ENCODE peak calls at places on chromosomes 4 and X, in four cellular contexts. B is endothelial cell, O is kidney epithelial cell, Z is HCT116. N is an unnamed sample.
A peak's percentile ranks its signal among the peaks of the same experiment; 100 is the strongest.

GRCh38 chr4:21991050-21991449 is 42.5 kb upstream of the KCNIP4 start:
- DNase-seq in Z (no peak), B (no peak), O (no peak), N (no peak)

GRCh38 chr4:11632015-11632414 is 203.3 kb upstream of the HS3ST1 start:
- DNase-seq in B (no peak), O (no peak), Z (no peak), N (no peak)

GRCh38 chr4:7254736-7255487 is 62.6 kb downstream of the SORCS2 start:
- DNase-seq in B (no peak), O (no peak), Z (no peak), N (no peak)

GRCh38 chrX:104165894-104166734 is at the start of gene FAM199X:
- DNase-seq in Z (peak; percentile 73), O (peak; percentile 35), B (peak; percentile 83), N (peak; percentile 76)

GRCh38 chr4:99024481-99025275 is 29.2 kb downstream of the METAP1 start:
- DNase-seq in B (no peak), O (no peak), Z (no peak), N (no peak)

GRCh38 chr4:114782842-114783595 is 184.4 kb downstream of the UGT8 start:
- DNase-seq in B (no peak), O (no peak), Z (no peak), N (no peak)

GRCh38 chr4:93731448-93731847 is 97.1 kb upstream of the ATOH1 start:
- DNase-seq in O (no peak), B (no peak), Z (no peak), N (no peak)

GRCh38 chr4:138659041-138659565 is 356.5 kb upstream of the NOCT start:
- DNase-seq in Z (no peak), B (no peak), O (no peak), N (no peak)

GRCh38 chr4:140633951-140634350 is 65.2 kb upstream of the UCP1 start:
- DNase-seq in O (no peak), B (no peak), Z (no peak), N (no peak)

GRCh38 chr4:88809561-88810219 is 112.1 kb upstream of the NAP1L5 start:
- DNase-seq in O (no peak), B (no peak), Z (no peak), N (no peak)

GRCh38 chr4:131609039-131609438 is 1540.1 kb upstream of the PCDH10 start:
- DNase-seq in O (no peak), Z (no peak), B (no peak), N (no peak)

GRCh38 chr4:103498161-103499070 is 221.4 kb downstream of the TACR3 start:
- DNase-seq in B (no peak), O (peak; percentile 26), Z (no peak), N (no peak)

GRCh38 chr4:103493450-103494159 is 226.2 kb downstream of the TACR3 start:
- DNase-seq in O (no peak), Z (no peak), B (no peak), N (no peak)

GRCh38 chr4:103496800-103497199 is 223.0 kb downstream of the TACR3 start:
- DNase-seq in O (peak; percentile 2), B (no peak), Z (no peak), N (no peak)

GRCh38 chr4:103497692-103498091 is 222.1 kb downstream of the TACR3 start:
- DNase-seq in B (no peak), O (no peak), Z (no peak), N (no peak)

GRCh38 chr4:103499094-103499493 is 220.7 kb downstream of the TACR3 start:
- DNase-seq in Z (no peak), B (no peak), O (no peak), N (no peak)
- TF ChIP-seq CTCF in Z (peak; percentile 50), B (no peak), O (no peak), N (no peak)

GRCh38 chrX:68146054-68146453 is 287.2 kb downstream of the OPHN1 start:
- DNase-seq in B (no peak), O (peak; percentile 5), Z (peak; percentile 10), N (peak; percentile 11)
- TF ChIP-seq CTCF in B (no peak), O (peak; percentile 25), Z (peak; percentile 29), N (peak; percentile 54)

DNA sequence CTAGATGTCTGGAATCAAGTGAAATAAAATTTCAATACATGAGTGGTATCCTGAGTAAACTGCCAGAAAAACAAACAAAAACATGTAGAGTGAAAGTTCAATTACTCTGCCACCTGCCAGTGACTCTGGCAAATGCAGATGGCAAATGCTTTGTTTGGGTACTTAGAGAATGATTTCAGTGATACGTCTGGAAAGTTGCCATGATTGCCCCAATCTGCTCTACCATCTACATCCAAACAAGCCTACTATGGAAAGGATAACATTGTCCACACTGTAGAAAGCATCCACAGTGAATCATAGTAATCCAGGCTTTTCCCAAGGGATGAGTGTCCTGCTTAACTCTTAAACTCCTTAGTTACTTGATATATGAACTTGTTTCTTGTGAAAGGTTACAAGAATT is 3.4 kb downstream of the SPATA4 start:
- DNase-seq in O (no peak), B (no peak), Z (no peak), N (no peak)
- TF ChIP-seq CTCF in O (no peak), B (no peak), Z (peak; percentile 27), N (peak; percentile 60)

GRCh38 chrX:425056-425455 is 38.3 kb upstream of the PPP2R3B start:
- DNase-seq in B (no peak), Z (no peak), O (no peak), N (no peak)

GRCh38 chrX:429266-429825 is 42.6 kb upstream of the PPP2R3B start:
- DNase-seq in Z (no peak), B (no peak), O (no peak), N (no peak)

GRCh38 chrX:426881-427280 is 40.2 kb upstream of the PPP2R3B start:
- DNase-seq in Z (no peak), O (no peak), B (no peak), N (no peak)

GRCh38 chrX:431032-431431 is 44.3 kb upstream of the PPP2R3B start:
- DNase-seq in O (no peak), B (no peak), Z (no peak), N (no peak)

GRCh38 chrX:427812-428725 is 41.4 kb upstream of the PPP2R3B start:
- DNase-seq in B (no peak), Z (no peak), O (no peak), N (no peak)
- TF ChIP-seq CTCF in B (no peak), Z (peak; percentile 17), O (no peak), N (peak; percentile 43)

GRCh38 chr4:24688453-24688852 is 104.1 kb upstream of the DHX15 start:
- DNase-seq in O (no peak), B (no peak), Z (no peak), N (no peak)

GRCh38 chr4:24689212-24689611 is 104.9 kb upstream of the DHX15 start:
- DNase-seq in O (no peak), B (no peak), Z (no peak), N (no peak)

GRCh38 chr4:24683116-24683515 is 98.8 kb upstream of the DHX15 start:
- DNase-seq in B (no peak), Z (no peak), O (no peak), N (no peak)

GRCh38 chr4:24690436-24690835 is 104.9 kb upstream of the SOD3 start:
- DNase-seq in B (no peak), O (no peak), Z (no peak), N (no peak)

DNA sequence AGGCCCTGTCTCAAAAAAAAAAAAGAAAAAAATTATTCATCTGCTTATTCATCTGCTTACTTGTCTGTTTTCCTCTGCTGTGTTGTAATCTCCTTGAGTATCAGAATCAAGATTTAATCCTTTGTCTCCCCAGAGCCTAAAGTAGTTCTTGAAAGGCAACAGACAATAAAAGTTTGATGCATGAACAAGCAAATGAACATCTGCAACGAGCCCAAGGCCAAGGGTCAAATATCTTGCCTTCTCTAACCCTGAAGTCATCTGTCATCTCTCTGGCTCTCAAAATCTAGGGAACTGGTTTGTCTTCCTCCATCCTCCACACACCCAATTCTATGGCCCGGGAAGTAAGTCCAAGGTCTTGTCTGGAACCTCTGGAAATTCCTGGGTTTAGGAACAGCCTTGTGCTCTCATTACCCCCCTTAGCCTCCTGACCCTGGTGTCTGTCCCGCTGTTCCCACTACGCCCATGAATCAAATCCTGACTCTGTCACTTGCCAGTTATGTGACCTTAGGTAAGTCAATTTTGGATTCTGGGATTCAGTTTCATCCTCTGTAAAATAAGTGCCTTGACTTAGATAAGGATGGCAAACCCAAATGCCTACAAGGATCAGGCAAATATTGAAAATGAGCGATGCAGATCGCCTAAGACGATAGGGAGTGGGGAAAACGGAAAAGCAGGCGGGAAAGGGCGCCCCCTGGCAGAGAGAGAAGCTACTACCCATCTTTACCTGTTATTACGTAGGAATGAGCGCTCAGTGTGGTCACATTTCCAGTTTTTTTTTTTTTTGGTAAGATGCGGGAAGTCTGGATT is 102.7 kb upstream of the DHX15 start:
- DNase-seq in Z (peak; percentile 36), O (no peak), B (no peak), N (peak; percentile 3)
- TF ChIP-seq CTCF in Z (peak; percentile 90), O (peak; percentile 53), B (peak; percentile 82), N (peak; percentile 55)